ENCODE peak calls at places on chromosomes 2 and 18, in seven cellular contexts. H, F, Y, B, L, A and O are unnamed samples.

GRCh38 chr2:32946314-32947075 is at the start of gene LTBP1:
- DNase-seq in H (peak; percentile 78), F (peak; percentile 92), Y (peak; percentile 62), B (peak; percentile 66), L (peak; percentile 80), A (peak; percentile 83), O (peak; percentile 28)

GRCh38 chr2:153455403-153455802 is 23.2 kb downstream of the RPRM start:
- DNase-seq in H (no peak), F (no peak), Y (no peak), B (no peak), L (no peak), A (no peak), O (no peak)

GRCh38 chr2:150520887-150521664 is 33.6 kb upstream of the RND3 start:
- DNase-seq in H (no peak), F (no peak), Y (no peak), B (peak; percentile 91), L (peak; percentile 74), A (no peak), O (no peak)

GRCh38 chr2:185522472-185522871 is 216.1 kb upstream of the FSIP2 start:
- DNase-seq in H (no peak), F (no peak), Y (no peak), B (no peak), L (no peak), A (no peak), O (no peak)

GRCh38 chr2:43251171-43251731 is 24.8 kb upstream of the ZFP36L2 start:
- DNase-seq in H (no peak), F (no peak), Y (no peak), B (peak; percentile 64), L (peak; percentile 83), A (no peak), O (no peak)

GRCh38 chr2:79585701-79586428 is 73.0 kb downstream of the CTNNA2 start:
- DNase-seq in H (no peak), F (no peak), Y (no peak), B (no peak), L (peak; percentile 92), A (no peak), O (no peak)

GRCh38 chr2:241677392-241677791 is 9.2 kb downstream of the DTYMK start:
- DNase-seq in H (no peak), F (no peak), Y (no peak), B (no peak), L (no peak), A (no peak), O (no peak)

GRCh38 chr2:219522111-219523030 is 8.1 kb downstream of the ASIC4 start:
- DNase-seq in H (no peak), F (no peak), Y (peak; percentile 41), B (peak; percentile 32), L (peak; percentile 87), A (no peak), O (no peak)

GRCh38 chr2:143193121-143193520 is 63.9 kb downstream of the ARHGAP15 start:
- DNase-seq in H (no peak), F (no peak), Y (no peak), B (no peak), L (no peak), A (no peak), O (no peak)

GRCh38 chr2:48341556-48342133 is 188.3 kb upstream of the STON1 start:
- DNase-seq in H (no peak), F (no peak), Y (no peak), B (no peak), L (no peak), A (no peak), O (no peak)

GRCh38 chr2:47653909-47654789 is 128.8 kb upstream of the MSH6 start:
- DNase-seq in H (no peak), F (no peak), Y (peak; percentile 59), B (no peak), L (peak; percentile 25), A (no peak), O (no peak)

GRCh38 chr2:237913193-237913917 is 53.5 kb upstream of the UBE2F start:
- DNase-seq in H (no peak), F (no peak), Y (no peak), B (no peak), L (no peak), A (no peak), O (no peak)

GRCh38 chr18:8326763-8327394 is 282.4 kb upstream of the RAB12 start:
- DNase-seq in H (no peak), F (no peak), Y (no peak), B (no peak), L (no peak), A (no peak), O (no peak)

GRCh38 chr2:109382946-109383345 is 230.8 kb downstream of the SEPTIN10 start:
- DNase-seq in H (peak; percentile 72), F (peak; percentile 87), Y (no peak), B (no peak), L (peak; percentile 69), A (peak; percentile 67), O (peak; percentile 86)

GRCh38 chr2:241777686-241778627 is 1.3 kb downstream of the GAL3ST2 start:
- DNase-seq in H (no peak), F (no peak), Y (no peak), B (peak; percentile 41), L (no peak), A (no peak), O (no peak)

DNA sequence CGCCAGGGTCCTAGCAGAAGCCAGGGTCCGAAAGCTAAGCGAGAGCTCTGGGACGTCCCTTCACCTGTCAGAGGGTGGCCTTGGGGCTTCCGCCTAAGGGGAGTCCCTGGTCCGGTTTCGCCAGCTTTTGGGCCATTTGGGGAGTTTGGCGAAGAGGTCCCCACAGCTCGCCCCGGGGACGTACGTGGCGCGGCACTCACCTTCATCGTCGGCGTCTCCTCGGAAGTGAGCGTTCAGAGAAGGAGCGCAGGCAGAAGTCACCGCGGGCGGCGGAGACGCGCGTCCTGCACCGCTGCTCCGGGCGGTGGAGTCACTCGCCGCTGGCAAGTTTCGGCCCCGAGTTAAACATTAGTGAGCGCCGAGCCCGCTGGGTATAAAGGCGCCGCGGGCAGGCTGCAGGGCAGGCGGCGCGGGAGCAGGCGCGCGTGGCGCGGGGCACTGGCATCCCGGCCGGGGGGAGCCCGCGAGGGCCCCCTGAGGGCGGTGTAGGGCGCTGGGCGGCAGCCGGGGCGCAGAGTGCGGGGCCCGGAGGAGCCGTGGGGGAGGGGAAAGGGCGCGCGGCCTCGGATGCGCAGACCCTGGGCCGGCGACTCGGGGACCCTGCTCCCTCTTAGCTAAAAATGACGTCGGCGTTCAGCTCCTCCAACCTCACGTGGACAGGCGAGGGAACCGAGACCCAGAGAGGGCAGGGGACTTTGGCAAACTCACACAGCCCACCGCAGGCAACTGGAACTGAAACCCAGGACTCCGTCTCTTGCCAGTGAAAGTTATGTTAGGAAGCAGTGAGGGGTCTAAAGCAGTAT is at the start of gene DPP4:
- DNase-seq in H (peak; percentile 49), F (peak; percentile 31), Y (no peak), B (no peak), L (peak; percentile 40), A (peak; percentile 34), O (no peak)
- H3K27ac ChIP-seq in H (peak within 1 kb of the TSS; percentile 65), F (peak within 1 kb of the TSS; percentile 36), Y (no peak within 1 kb of the TSS), B (no peak within 1 kb of the TSS), L (peak within 1 kb of the TSS; percentile 35), A (peak within 1 kb of the TSS; percentile 85), O (no peak within 1 kb of the TSS)

DNA sequence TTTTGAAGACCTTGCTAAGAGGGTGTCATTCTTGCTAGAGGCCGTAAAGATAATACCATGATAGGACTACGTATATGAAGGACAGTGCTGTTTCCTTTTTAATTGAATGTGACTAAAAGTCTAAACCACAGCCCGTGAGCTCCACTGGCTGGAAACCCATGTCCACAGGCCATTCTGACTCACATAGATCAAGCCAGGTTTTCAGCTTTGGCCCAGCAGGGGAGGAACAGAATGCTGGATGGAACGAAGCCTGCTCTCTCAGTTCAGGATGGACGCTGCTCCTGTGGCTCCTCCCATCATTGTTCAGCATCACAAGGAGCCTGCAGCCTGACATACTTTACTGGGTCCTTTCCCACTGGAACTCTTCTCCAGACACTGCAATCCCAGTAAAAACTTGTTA is 47.6 kb downstream of the ALPK2 start:
- DNase-seq in H (no peak), F (no peak), Y (peak; percentile 76), B (peak; percentile 94), L (peak; percentile 97), A (no peak), O (no peak)
- TF ChIP-seq CTCF in H (no peak), F (no peak), Y (no peak), B (peak; percentile 43), L (no peak), A (no peak), O (no peak)

DNA sequence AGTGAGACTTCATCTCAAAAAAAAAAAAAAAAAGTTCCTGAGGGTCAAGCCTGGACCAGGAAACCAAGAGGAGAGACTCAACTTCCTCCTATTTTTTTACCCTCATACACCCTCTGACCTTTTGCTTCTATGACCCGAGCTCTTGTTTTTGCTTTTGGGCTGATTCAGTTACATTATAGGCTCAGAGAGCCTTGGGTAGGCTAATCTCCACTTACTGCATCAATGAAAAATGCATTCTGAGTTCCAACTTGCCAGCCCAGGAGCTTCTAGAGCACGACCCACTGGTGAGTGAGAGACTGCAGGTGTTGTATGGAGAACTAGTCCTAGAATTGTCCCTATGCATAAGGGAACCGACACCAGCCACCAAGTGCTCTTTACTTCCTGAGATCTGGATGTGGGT is 91.1 kb downstream of the CABLES1 start:
- DNase-seq in H (no peak), F (no peak), Y (no peak), B (no peak), L (peak; percentile 73), A (no peak), O (no peak)
- H3K27ac ChIP-seq in H (peak overlapping the region; percentile 43), F (no peak overlapping the region), Y (no peak overlapping the region), B (no peak overlapping the region), L (peak overlapping the region; percentile 78), A (peak overlapping the region; percentile 80), O (peak overlapping the region; percentile 96)

DNA sequence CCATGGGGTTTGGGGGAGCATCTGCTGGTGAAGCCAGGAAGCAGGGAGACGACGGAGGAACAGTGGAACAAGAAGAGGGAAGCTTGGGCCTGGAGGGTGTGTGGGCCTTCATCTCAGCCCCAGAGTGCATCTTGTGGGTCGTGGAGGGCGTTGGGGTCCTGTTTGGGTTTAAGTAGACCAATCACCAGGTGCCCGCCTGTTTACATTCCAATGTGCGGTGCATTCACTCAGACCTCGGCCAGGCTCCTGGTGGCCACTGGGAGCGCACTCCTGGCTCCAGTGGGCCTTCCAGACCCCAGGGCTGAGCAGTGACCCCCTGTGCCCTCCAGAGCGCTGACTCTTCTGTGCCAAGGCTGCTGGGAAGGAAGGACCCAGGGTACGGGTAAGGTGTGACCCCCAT is 293.7 kb downstream of the NDUFA10 start:
- DNase-seq in H (no peak), F (no peak), Y (no peak), B (no peak), L (no peak), A (no peak), O (peak; percentile 54)
- TF ChIP-seq CTCF in H (no peak), F (no peak), Y (peak; percentile 37), B (no peak), L (no peak), A (no peak), O (no peak)